ENCODE peak calls at places on chromosomes 4 and X, in five cellular contexts. One of them, this sample, is unnamed.

GRCh38 chrX:23578079-23578478 is 89.2 kb upstream of the PRDX4 start:
- DNase-seq in left ventricle myocardium inferior: no peak
- DNase-seq in substantia nigra: no peak
- DNase-seq in NCI-H226: peak
- DNase-seq in SHP77 treated with DMSO at 0.1 percent for 48 hours: no peak
- DNase-seq in this sample: no peak

GRCh38 chr4:4871267-4872147 is 12.0 kb downstream of the MSX1 start:
- DNase-seq in left ventricle myocardium inferior: no peak
- DNase-seq in NCI-H226: no peak
- DNase-seq in SHP77 treated with DMSO at 0.1 percent for 48 hours: no peak
- DNase-seq in substantia nigra: no peak
- DNase-seq in this sample: no peak

GRCh38 chr4:168981460-168981859 is 28.6 kb downstream of the CBR4 start:
- DNase-seq in SHP77 treated with DMSO at 0.1 percent for 48 hours: no peak
- DNase-seq in left ventricle myocardium inferior: no peak
- DNase-seq in substantia nigra: no peak
- DNase-seq in NCI-H226: peak
- DNase-seq in this sample: no peak

GRCh38 chr4:99763635-99764101 is 53.0 kb upstream of the DAPP1 start:
- DNase-seq in substantia nigra: no peak
- DNase-seq in NCI-H226: peak
- DNase-seq in SHP77 treated with DMSO at 0.1 percent for 48 hours: no peak
- DNase-seq in left ventricle myocardium inferior: no peak
- DNase-seq in this sample: no peak

GRCh38 chr4:139651282-139652194 is 14.1 kb upstream of the MGST2 start:
- DNase-seq in substantia nigra: no peak
- DNase-seq in left ventricle myocardium inferior: peak
- DNase-seq in NCI-H226: peak
- DNase-seq in SHP77 treated with DMSO at 0.1 percent for 48 hours: peak
- DNase-seq in this sample: peak

GRCh38 chr4:8702020-8702495 is 109.5 kb downstream of the CPZ start:
- DNase-seq in NCI-H226: no peak
- DNase-seq in left ventricle myocardium inferior: no peak
- DNase-seq in substantia nigra: no peak
- DNase-seq in SHP77 treated with DMSO at 0.1 percent for 48 hours: no peak
- DNase-seq in this sample: no peak

GRCh38 chrX:69988955-69989394 is 60.8 kb downstream of the AWAT2 start:
- DNase-seq in substantia nigra: no peak
- DNase-seq in SHP77 treated with DMSO at 0.1 percent for 48 hours: no peak
- DNase-seq in NCI-H226: peak
- DNase-seq in left ventricle myocardium inferior: peak
- DNase-seq in this sample: no peak

GRCh38 chrX:153662266-153662665 is 11.3 kb downstream of the PNCK start:
- DNase-seq in left ventricle myocardium inferior: peak
- DNase-seq in SHP77 treated with DMSO at 0.1 percent for 48 hours: no peak
- DNase-seq in substantia nigra: no peak
- DNase-seq in NCI-H226: no peak
- DNase-seq in this sample: no peak

GRCh38 chr4:104879367-104879766 is 267.3 kb upstream of the TET2 start:
- DNase-seq in NCI-H226: no peak
- DNase-seq in left ventricle myocardium inferior: no peak
- DNase-seq in SHP77 treated with DMSO at 0.1 percent for 48 hours: no peak
- DNase-seq in substantia nigra: no peak
- DNase-seq in this sample: no peak

GRCh38 chr4:127236875-127237274 is 395.9 kb upstream of the INTU start:
- DNase-seq in substantia nigra: no peak
- DNase-seq in SHP77 treated with DMSO at 0.1 percent for 48 hours: no peak
- DNase-seq in left ventricle myocardium inferior: no peak
- DNase-seq in NCI-H226: no peak
- DNase-seq in this sample: no peak

GRCh38 chr4:74423101-74423500 is 21.8 kb upstream of the AREG start:
- DNase-seq in SHP77 treated with DMSO at 0.1 percent for 48 hours: no peak
- DNase-seq in substantia nigra: no peak
- DNase-seq in NCI-H226: peak
- DNase-seq in left ventricle myocardium inferior: peak
- DNase-seq in this sample: no peak

GRCh38 chr4:74715731-74716435 is 78.4 kb downstream of the BTC start:
- DNase-seq in SHP77 treated with DMSO at 0.1 percent for 48 hours: no peak
- DNase-seq in substantia nigra: no peak
- DNase-seq in NCI-H226: no peak
- DNase-seq in left ventricle myocardium inferior: no peak
- DNase-seq in this sample: no peak

GRCh38 chrX:113833096-113833495 is 750.8 kb upstream of the HTR2C start:
- DNase-seq in left ventricle myocardium inferior: no peak
- DNase-seq in NCI-H226: no peak
- DNase-seq in substantia nigra: no peak
- DNase-seq in SHP77 treated with DMSO at 0.1 percent for 48 hours: no peak
- DNase-seq in this sample: no peak

GRCh38 chrX:434946-435345 is 48.2 kb upstream of the PPP2R3B start:
- DNase-seq in substantia nigra: no peak
- DNase-seq in NCI-H226: no peak
- DNase-seq in SHP77 treated with DMSO at 0.1 percent for 48 hours: no peak
- DNase-seq in left ventricle myocardium inferior: no peak
- DNase-seq in this sample: no peak

GRCh38 chrX:53476371-53476770 is 42.2 kb upstream of the HSD17B10 start:
- DNase-seq in NCI-H226: no peak
- DNase-seq in substantia nigra: no peak
- DNase-seq in left ventricle myocardium inferior: no peak
- DNase-seq in SHP77 treated with DMSO at 0.1 percent for 48 hours: no peak
- DNase-seq in this sample: no peak

This sample was measured in globus pallidus.